ENCODE peak calls at places on chromosome 22, in eight cellular contexts. O is fibroblast of villous mesenchyme, D is upper lobe of right lung, Y is A549, H is psoas muscle, V is AG09309, C is osteoblast, I is kidney. Q is an unnamed sample.

GRCh38 chr22:19086944-19087343 is 35.3 kb downstream of the DGCR2 start:
- DNase-seq in Y (no peak), V (no peak), I (peak; percentile 29), O (peak; percentile 54), H (no peak), D (no peak), C (peak; percentile 96), Q (no peak)

GRCh38 chr22:42895087-42895486 is 38.0 kb upstream of the ARFGAP3 start:
- DNase-seq in O (no peak), I (no peak), D (no peak), Y (no peak), C (peak; percentile 55), H (no peak), V (no peak), Q (no peak)

GRCh38 chr22:27088026-27088425 is 430.6 kb downstream of the MIAT start:
- DNase-seq in V (no peak), I (no peak), O (peak; percentile 30), C (no peak), H (no peak), D (no peak), Y (no peak), Q (no peak)

GRCh38 chr22:44625981-44626687 is 75.9 kb upstream of the PRR5 start:
- DNase-seq in O (peak; percentile 60), H (peak; percentile 68), D (peak; percentile 80), C (peak; percentile 96), V (no peak), Y (peak; percentile 46), I (no peak), Q (peak; percentile 7)

GRCh38 chr22:46444390-46444854 is 93.0 kb downstream of the CELSR1 start:
- DNase-seq in Y (no peak), C (no peak), O (no peak), D (no peak), V (no peak), I (no peak), H (no peak), Q (no peak)

GRCh38 chr22:24427500-24428164 is at the start of gene ADORA2A:
- DNase-seq in H (no peak), I (peak; percentile 89), Y (no peak), V (no peak), O (no peak), D (no peak), C (peak; percentile 80), Q (no peak)

GRCh38 chr22:33710326-33710725 is 209.9 kb downstream of the LARGE1 start:
- DNase-seq in C (no peak), O (no peak), H (no peak), I (no peak), Y (no peak), D (no peak), V (no peak), Q (no peak)

GRCh38 chr22:47192651-47193437 is 430.4 kb downstream of the TBC1D22A start:
- DNase-seq in H (no peak), C (peak; percentile 58), Y (peak; percentile 42), V (no peak), O (no peak), D (peak; percentile 61), I (peak; percentile 63), Q (peak; percentile 47)

GRCh38 chr22:27682438-27682837 is 119.1 kb downstream of the MN1 start:
- DNase-seq in Y (no peak), H (no peak), I (no peak), D (no peak), O (no peak), C (no peak), V (no peak), Q (no peak)

GRCh38 chr22:23187871-23188700 is 7.8 kb downstream of the BCR start:
- DNase-seq in D (no peak), I (no peak), C (peak; percentile 87), H (no peak), Y (no peak), O (peak; percentile 30), V (peak; percentile 11), Q (no peak)

GRCh38 chr22:26887456-26887855 is 230.1 kb downstream of the MIAT start:
- DNase-seq in Y (no peak), I (no peak), D (no peak), C (peak; percentile 86), O (peak; percentile 83), H (no peak), V (peak; percentile 68), Q (no peak)

GRCh38 chr22:20494978-20495860 is at the start of gene KLHL22:
- DNase-seq in O (peak; percentile 41), V (no peak), D (peak; percentile 75), I (peak; percentile 86), H (no peak), Y (no peak), C (peak; percentile 81), Q (no peak)

GRCh38 chr22:35883028-35883620 is 145.5 kb downstream of the RBFOX2 start:
- DNase-seq in I (no peak), Y (no peak), H (no peak), D (no peak), C (no peak), O (peak; percentile 53), V (no peak), Q (no peak)

GRCh38 chr22:27152033-27152432 is 494.6 kb downstream of the MIAT start:
- DNase-seq in O (no peak), V (no peak), I (no peak), D (no peak), H (no peak), Y (no peak), C (no peak), Q (no peak)

GRCh38 chr22:19058713-19059451 is 63.3 kb downstream of the DGCR2 start:
- DNase-seq in H (no peak), O (no peak), C (peak; percentile 52), Y (no peak), V (no peak), D (peak; percentile 48), I (peak; percentile 46), Q (no peak)

GRCh38 chr22:40679964-40680818 is 907 bp downstream of the MCHR1 start:
- DNase-seq in D (no peak), I (no peak), C (no peak), Y (no peak), V (no peak), H (no peak), O (peak; percentile 49), Q (no peak)
- H3K4me3 ChIP-seq in D (no peak overlapping the region), I (no peak overlapping the region), C (peak overlapping the region; percentile 70), Y (no peak overlapping the region), V (no peak overlapping the region), H (peak overlapping the region; percentile 29), O (no peak overlapping the region), Q (no peak overlapping the region)

GRCh38 chr22:29305836-29306174 is 645 bp upstream of the GAS2L1 start:
- DNase-seq in D (no peak), Y (no peak), O (no peak), H (no peak), I (no peak), V (no peak), C (no peak), Q (no peak)

GRCh38 chr22:29307658-29308147 is 1.3 kb downstream of the GAS2L1 start:
- DNase-seq in C (peak; percentile 86), H (no peak), I (no peak), V (no peak), D (no peak), Y (no peak), O (no peak), Q (no peak)

GRCh38 chr22:29308148-29308790 is 1.8 kb downstream of the GAS2L1 start:
- DNase-seq in Y (no peak), H (no peak), D (no peak), I (peak; percentile 76), V (no peak), C (peak; percentile 62), O (no peak), Q (no peak)

GRCh38 chr22:29306175-29306829 is at the start of gene GAS2L1:
- DNase-seq in V (peak; percentile 21), C (peak; percentile 100), Y (peak; percentile 86), I (peak; percentile 94), D (peak; percentile 91), O (peak; percentile 78), H (peak; percentile 86), Q (no peak)

DNA sequence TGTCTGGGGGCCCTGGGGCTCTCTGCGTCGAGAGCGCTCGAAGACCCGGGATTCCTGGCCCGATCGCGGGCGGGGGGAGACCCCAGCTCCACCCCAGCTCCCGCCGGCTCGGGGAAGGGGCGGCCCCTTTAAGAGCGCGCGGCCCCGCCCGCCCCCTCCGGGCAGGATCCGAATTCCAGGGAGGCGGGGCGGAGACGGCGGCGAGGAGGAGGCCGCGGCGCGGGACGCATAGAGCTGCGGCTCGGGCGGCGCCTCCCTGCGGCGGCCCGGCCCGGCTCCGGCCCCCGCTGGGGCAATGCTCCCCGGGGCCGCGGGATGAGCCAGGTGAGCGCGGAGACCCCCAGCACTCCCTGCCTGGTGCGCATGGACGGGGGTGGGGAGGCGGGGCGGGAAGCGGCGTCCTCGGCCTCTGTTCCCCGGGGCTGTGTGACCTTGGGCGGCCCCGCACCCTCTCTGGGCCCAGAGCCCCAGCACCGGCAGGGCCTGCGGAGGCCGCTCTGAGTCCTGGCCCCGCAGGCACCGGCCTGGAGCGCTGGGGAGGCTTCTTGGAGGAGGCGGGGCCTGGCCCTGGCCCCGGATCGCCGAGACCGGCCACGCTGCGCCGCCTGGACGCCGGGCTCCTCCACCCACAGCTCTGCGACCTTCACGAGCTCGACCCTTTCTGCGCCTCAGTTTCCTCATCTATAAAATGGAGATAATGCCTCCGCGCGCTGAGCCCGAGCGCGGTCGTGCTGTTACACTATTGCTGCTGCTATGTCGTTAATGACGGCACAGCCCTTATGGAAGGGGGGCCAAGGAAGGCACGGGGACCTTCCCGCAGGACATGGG is 594 bp downstream of the GAS2L1 start:
- DNase-seq in Y (peak; percentile 50), O (peak; percentile 78), I (peak; percentile 93), D (peak; percentile 91), H (peak; percentile 88), C (peak; percentile 99), V (peak; percentile 8), Q (no peak)
- TF ChIP-seq CTCF in Y (peak; percentile 22), O (no peak), I (no peak), D (no peak), H (no peak), C (no peak), V (no peak), Q (peak; percentile 14)

GRCh38 chr22:39239561-39240423 is 5.0 kb downstream of the PDGFB start:
- DNase-seq in O (no peak), Y (no peak), I (peak; percentile 93), V (no peak), H (peak; percentile 30), C (peak; percentile 86), D (peak; percentile 93), Q (peak; percentile 78)

GRCh38 chr22:39238966-39239510 is 5.7 kb downstream of the PDGFB start:
- DNase-seq in H (no peak), C (no peak), Y (no peak), V (no peak), I (no peak), O (no peak), D (no peak), Q (no peak)

GRCh38 chr22:39237276-39238123 is 7.3 kb downstream of the PDGFB start:
- DNase-seq in O (no peak), C (peak; percentile 49), D (no peak), Y (no peak), V (no peak), H (no peak), I (peak; percentile 49), Q (no peak)

GRCh38 chr22:39238124-39238466 is 6.7 kb downstream of the PDGFB start:
- DNase-seq in D (no peak), C (no peak), O (no peak), Y (no peak), I (no peak), V (no peak), H (no peak), Q (no peak)

GRCh38 chr22:39238561-39238960 is 6.2 kb downstream of the PDGFB start:
- DNase-seq in C (no peak), I (no peak), V (no peak), H (no peak), Y (no peak), O (no peak), D (no peak), Q (no peak)
- H3K4me3 ChIP-seq in C (no peak overlapping the region), I (no peak overlapping the region), V (no peak overlapping the region), H (no peak overlapping the region), Y (no peak overlapping the region), O (no peak overlapping the region), D (no peak overlapping the region), Q (no peak overlapping the region)

GRCh38 chr22:39618996-39619530 is 48.5 kb downstream of the CACNA1I start:
- DNase-seq in Y (no peak), V (no peak), O (no peak), C (peak; percentile 32), H (no peak), D (no peak), I (peak; percentile 41), Q (no peak)
- TF ChIP-seq CTCF in Y (no peak), V (no peak), O (no peak), C (no peak), H (no peak), D (no peak), I (no peak), Q (no peak)